ENCODE peak calls at places on chromosomes 2 and 18, in four cellular contexts. B is fibroblast of mammary gland, Y is lower lobe of right lung, U is tibial nerve. J is an unnamed sample.

GRCh38 chr18:3451166-3451988 is 1.4 kb downstream of the TGIF1 start:
- DNase-seq in B (peak), Y (peak), U (peak), J (peak)

GRCh38 chr2:1432726-1433125 is 19.5 kb downstream of the TPO start:
- DNase-seq in B (no peak), Y (no peak), U (no peak), J (no peak)

GRCh38 chr2:238908960-238909951 is 61.4 kb downstream of the TWIST2 start:
- DNase-seq in B (peak), Y (no peak), U (peak), J (no peak)

GRCh38 chr2:60581461-60582282 is 28.2 kb upstream of the BCL11A start:
- DNase-seq in B (peak), Y (peak), U (peak), J (peak)

GRCh38 chr2:57892920-57893319 is 153.7 kb upstream of the VRK2 start:
- DNase-seq in B (no peak), Y (no peak), U (no peak), J (peak)

GRCh38 chr2:237354930-237355329 is 59.0 kb downstream of the COL6A3 start:
- DNase-seq in B (peak), Y (no peak), U (no peak), J (no peak)

GRCh38 chr2:23594079-23594494 is 209.1 kb downstream of the KLHL29 start:
- DNase-seq in B (no peak), Y (peak), U (no peak), J (no peak)

GRCh38 chr2:128797533-128797932 is 478.9 kb upstream of the HS6ST1 start:
- DNase-seq in B (no peak), Y (no peak), U (no peak), J (no peak)

GRCh38 chr2:120576509-120577474 is 158.9 kb upstream of the GLI2 start:
- DNase-seq in B (peak), Y (no peak), U (no peak), J (no peak)

GRCh38 chr18:13242797-13243196 is 24.2 kb downstream of the LDLRAD4 start:
- DNase-seq in B (no peak), Y (peak), U (no peak), J (no peak)

GRCh38 chr2:1846046-1847015 is 102.0 kb upstream of the PXDN start:
- DNase-seq in B (no peak), Y (no peak), U (no peak), J (no peak)

GRCh38 chr2:43370705-43371104 is 144.3 kb upstream of the ZFP36L2 start:
- DNase-seq in B (peak), Y (no peak), U (no peak), J (no peak)

GRCh38 chr2:225025917-225026571 is 16.2 kb downstream of the DOCK10 start:
- DNase-seq in B (peak), Y (peak), U (no peak), J (no peak)

GRCh38 chr2:179595284-179595683 is 266.1 kb downstream of the ZNF385B start:
- DNase-seq in B (no peak), Y (no peak), U (no peak), J (peak)

GRCh38 chr2:233156001-233156400 is 95.5 kb upstream of the ATG16L1 start:
- DNase-seq in B (no peak), Y (no peak), U (no peak), J (no peak)

GRCh38 chr2:135248611-135249010 is 196.5 kb downstream of the RAB3GAP1 start:
- DNase-seq in B (no peak), Y (no peak), U (no peak), J (no peak)

GRCh38 chr2:10497797-10498251 is 49.7 kb upstream of the ODC1 start:
- DNase-seq in B (peak), Y (no peak), U (no peak), J (no peak)

GRCh38 chr2:69960821-69961220 is 610 bp downstream of the ASPRV1 start:
- DNase-seq in B (no peak), Y (no peak), U (no peak), J (no peak)

GRCh38 chr2:181741756-181742155 is 61.4 kb upstream of the NEUROD1 start:
- DNase-seq in B (peak), Y (no peak), U (no peak), J (no peak)

GRCh38 chr18:22441638-22442037 is 23.9 kb upstream of the CTAGE1 start:
- DNase-seq in B (no peak), Y (no peak), U (no peak), J (no peak)
- TF ChIP-seq CTCF in B (no peak), Y (no peak), U (no peak), J (no peak)

DNA sequence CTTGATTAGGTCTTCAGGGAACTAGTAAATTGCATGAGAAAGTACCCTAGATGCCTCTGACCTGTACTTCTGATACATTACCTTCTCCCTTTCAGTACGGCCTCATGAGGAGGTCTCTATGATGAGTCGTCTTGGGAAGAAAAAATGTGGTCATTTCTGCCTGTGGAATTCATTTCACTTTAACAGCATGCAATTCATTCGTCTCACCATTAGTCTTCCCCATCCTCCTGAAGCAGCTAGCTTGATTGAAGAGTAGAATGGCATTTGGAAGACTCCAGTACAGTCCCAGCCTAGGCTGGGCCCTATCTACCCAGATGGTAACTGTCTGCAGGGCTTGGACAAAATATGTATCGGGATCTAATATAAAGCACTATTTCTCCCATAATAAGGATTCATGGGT is 52.1 kb downstream of the TMX3 start:
- DNase-seq in B (peak), Y (no peak), U (no peak), J (no peak)
- TF ChIP-seq CTCF in B (peak), Y (no peak), U (no peak), J (no peak)

DNA sequence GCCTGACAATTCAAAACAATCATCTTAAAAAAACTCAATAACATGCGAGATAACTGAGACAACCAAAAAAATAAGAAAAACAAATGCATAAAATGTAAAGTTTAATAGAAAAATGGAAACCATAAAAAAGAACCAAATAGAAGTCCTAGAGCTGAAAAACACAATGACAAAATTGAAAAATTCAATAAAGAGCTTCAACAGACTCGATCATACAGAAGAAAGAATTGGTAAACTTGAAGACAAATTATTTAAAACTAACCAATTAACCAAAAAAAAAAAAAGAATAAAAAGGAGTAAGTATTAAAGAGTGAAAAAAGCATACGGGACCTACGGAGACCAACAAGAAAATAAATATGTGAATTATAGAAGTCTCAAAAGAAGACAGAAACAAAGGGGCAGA is 37.7 kb downstream of the GPC1 start:
- DNase-seq in B (no peak), Y (no peak), U (no peak), J (no peak)
- TF ChIP-seq CTCF in B (no peak), Y (no peak), U (no peak), J (no peak)

GRCh38 chr2:207201416-207201815 is 35.7 kb upstream of the KLF7 start:
- DNase-seq in B (no peak), Y (no peak), U (no peak), J (no peak)

GRCh38 chr2:207202645-207203044 is 36.9 kb upstream of the KLF7 start:
- DNase-seq in B (peak), Y (no peak), U (no peak), J (no peak)

GRCh38 chr2:207205173-207205957 is 39.6 kb upstream of the KLF7 start:
- DNase-seq in B (no peak), Y (no peak), U (no peak), J (no peak)

GRCh38 chr2:207200136-207200535 is 34.4 kb upstream of the KLF7 start:
- DNase-seq in B (no peak), Y (no peak), U (no peak), J (no peak)

DNA sequence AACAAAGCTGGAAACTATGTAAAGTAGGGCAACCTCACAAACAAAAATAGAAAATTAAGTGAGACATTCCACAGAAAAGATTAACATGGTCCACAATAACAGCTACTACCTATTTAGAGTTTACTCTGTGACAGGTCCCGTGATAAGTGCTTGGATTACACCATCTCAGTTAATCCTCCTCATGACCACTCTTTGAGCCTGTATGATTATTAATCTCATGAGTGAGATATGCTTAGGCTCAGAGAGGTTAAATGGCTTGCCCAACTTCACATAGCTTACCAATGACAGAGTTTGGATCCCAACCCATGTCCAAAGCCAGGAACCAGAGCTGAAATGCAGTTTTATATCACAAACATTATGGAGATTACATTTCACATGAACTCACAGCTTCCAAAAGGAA is 37.3 kb upstream of the KLF7 start:
- DNase-seq in B (no peak), Y (no peak), U (no peak), J (no peak)
- TF ChIP-seq CTCF in B (no peak), Y (no peak), U (no peak), J (no peak)

GRCh38 chr2:8259106-8259840 is 422.6 kb upstream of the ID2 start:
- DNase-seq in B (no peak), Y (no peak), U (peak), J (no peak)
- TF ChIP-seq CTCF in B (no peak), Y (no peak), U (no peak), J (no peak)